ENCODE peak calls at places on chromosome 7, in four cellular contexts. B is LHCN-M2, T is myocyte, R is Caco-2. X is an unnamed sample.

GRCh38 chr7:99571768-99572167 is 13.3 kb downstream of the ZNF655 start:
- DNase-seq in B (no peak), T (no peak), R (no peak), X (no peak)

GRCh38 chr7:157520249-157520648 is 183.4 kb downstream of the DNAJB6 start:
- DNase-seq in B (no peak), T (no peak), R (no peak), X (no peak)

GRCh38 chr7:131159961-131160361 is 167.7 kb upstream of the MKLN1 start:
- DNase-seq in B (peak), T (peak), R (no peak), X (peak)

GRCh38 chr7:131540491-131541162 is 15.8 kb downstream of the PODXL start:
- DNase-seq in B (no peak), T (peak), R (no peak), X (no peak)

GRCh38 chr7:32916006-32916405 is 24.4 kb upstream of the KBTBD2 start:
- DNase-seq in B (no peak), T (no peak), R (no peak), X (no peak)

GRCh38 chr7:131934452-131934851 is 378.0 kb upstream of the PODXL start:
- DNase-seq in B (no peak), T (no peak), R (no peak), X (no peak)

GRCh38 chr7:30920021-30920583 is 8.4 kb downstream of the AQP1 start:
- DNase-seq in B (no peak), T (peak), R (peak), X (no peak)

GRCh38 chr7:115357213-115357999 is 435.5 kb downstream of the MDFIC start:
- DNase-seq in B (no peak), T (no peak), R (no peak), X (no peak)

GRCh38 chr7:99975782-99976521 is at the start of gene AZGP1:
- DNase-seq in B (peak), T (no peak), R (no peak), X (no peak)

GRCh38 chr7:131298608-131298992 is 29.1 kb upstream of the MKLN1 start:
- DNase-seq in B (no peak), T (no peak), R (no peak), X (no peak)

GRCh38 chr7:88927-89921 is 103.1 kb upstream of the FAM20C start:
- DNase-seq in B (peak), T (peak), R (no peak), X (no peak)

GRCh38 chr7:15561840-15562239 is at the start of gene AGMO:
- DNase-seq in B (peak), T (no peak), R (no peak), X (no peak)

GRCh38 chr7:122303971-122304603 is 463 bp downstream of the FEZF1 start:
- DNase-seq in B (no peak), T (no peak), R (no peak), X (no peak)

X was measured in NCI-H2107.